ENCODE peak calls at places on chromosomes 11 and 22, in six cellular contexts. A is hepatocyte, U is coronary artery, F is SK-N-SH, D is lower lobe of right lung, W is RWPE1. I is an unnamed sample.

GRCh38 chr11:28964811-28965210 is 856.6 kb downstream of the METTL15 start:
- DNase-seq in A (no peak), U (no peak), F (no peak), D (no peak), W (no peak), I (no peak)

GRCh38 chr11:76783901-76784813 is 1.0 kb downstream of the TSKU start:
- DNase-seq in A (peak; percentile 91), U (no peak), F (peak; percentile 97), D (no peak), W (peak; percentile 93), I (no peak)

GRCh38 chr11:35118906-35119305 is 20.1 kb upstream of the CD44 start:
- DNase-seq in A (no peak), U (no peak), F (no peak), D (no peak), W (no peak), I (no peak)

GRCh38 chr11:118406599-118407166 is 5.3 kb downstream of the ATP5MG start:
- DNase-seq in A (no peak), U (no peak), F (no peak), D (no peak), W (no peak), I (no peak)

GRCh38 chr11:130162733-130163132 is 3.2 kb downstream of the ST14 start:
- DNase-seq in A (peak; percentile 77), U (no peak), F (no peak), D (no peak), W (peak; percentile 41), I (no peak)

GRCh38 chr11:6648505-6648904 is 7.1 kb downstream of the DCHS1 start:
- DNase-seq in A (no peak), U (no peak), F (no peak), D (no peak), W (no peak), I (no peak)

GRCh38 chr22:45863981-45864751 is 112.8 kb downstream of the WNT7B start:
- DNase-seq in A (peak; percentile 60), U (peak; percentile 73), F (peak; percentile 87), D (peak; percentile 77), W (peak; percentile 44), I (no peak)

GRCh38 chr11:74870485-74870884 is 78.4 kb downstream of the XRRA1 start:
- DNase-seq in A (no peak), U (no peak), F (peak; percentile 18), D (no peak), W (no peak), I (no peak)

GRCh38 chr11:67373916-67374570 is 645 bp upstream of the CLCF1 start:
- DNase-seq in A (peak; percentile 89), U (peak; percentile 94), F (peak; percentile 69), D (peak; percentile 89), W (peak; percentile 96), I (peak; percentile 82)

GRCh38 chr11:127651888-127652221 is 651.3 kb upstream of the KIRREL3 start:
- DNase-seq in A (no peak), U (no peak), F (no peak), D (no peak), W (no peak), I (no peak)

GRCh38 chr22:17664414-17665045 is 26.0 kb downstream of the BCL2L13 start:
- DNase-seq in A (peak; percentile 11), U (no peak), F (no peak), D (no peak), W (no peak), I (no peak)

GRCh38 chr22:19620742-19621371 is 93.4 kb upstream of the SEPTIN5 start:
- DNase-seq in A (no peak), U (no peak), F (no peak), D (peak; percentile 45), W (no peak), I (no peak)

GRCh38 chr11:9017773-9018172 is 14.0 kb upstream of the NRIP3 start:
- DNase-seq in A (no peak), U (peak; percentile 79), F (no peak), D (peak; percentile 80), W (no peak), I (no peak)

GRCh38 chr11:31641477-31642062 is 132.0 kb downstream of the ELP4 start:
- DNase-seq in A (peak; percentile 60), U (no peak), F (peak; percentile 5), D (no peak), W (peak; percentile 16), I (no peak)

GRCh38 chr11:74468058-74468457 is 709 bp upstream of the KCNE3 start:
- DNase-seq in A (no peak), U (no peak), F (no peak), D (no peak), W (no peak), I (no peak)

GRCh38 chr11:71432761-71433647 is 15.2 kb downstream of the DHCR7 start:
- DNase-seq in A (no peak), U (no peak), F (no peak), D (no peak), W (no peak), I (no peak)

GRCh38 chr11:62830904-62831519 is 839 bp downstream of the STX5 start:
- DNase-seq in A (no peak), U (peak; percentile 79), F (peak; percentile 68), D (no peak), W (no peak), I (no peak)

GRCh38 chr11:69703711-69704507 is at the start of gene FGF19:
- DNase-seq in A (peak; percentile 56), U (no peak), F (peak; percentile 67), D (no peak), W (peak; percentile 26), I (no peak)

GRCh38 chr11:43789700-43790443 is 90.8 kb upstream of the ALKBH3 start:
- DNase-seq in A (no peak), U (no peak), F (no peak), D (no peak), W (peak; percentile 61), I (peak; percentile 73)

GRCh38 chr11:43943931-43944751 is 1.7 kb downstream of the C11orf96 start:
- DNase-seq in A (no peak), U (no peak), F (no peak), D (peak; percentile 53), W (peak; percentile 13), I (no peak)

GRCh38 chr11:33248416-33248957 is 8.7 kb upstream of the HIPK3 start:
- DNase-seq in A (no peak), U (no peak), F (no peak), D (no peak), W (peak; percentile 42), I (no peak)

GRCh38 chr22:19815823-19816290 is 38.8 kb downstream of the GNB1L start:
- DNase-seq in A (no peak), U (no peak), F (no peak), D (no peak), W (no peak), I (no peak)

GRCh38 chr22:19635644-19636043 is 78.7 kb upstream of the SEPTIN5 start:
- DNase-seq in A (no peak), U (peak; percentile 31), F (no peak), D (no peak), W (no peak), I (no peak)

GRCh38 chr11:112958670-112959069 is 2.5 kb upstream of the NCAM1 start:
- DNase-seq in A (no peak), U (no peak), F (no peak), D (no peak), W (peak; percentile 39), I (no peak)

GRCh38 chr11:129723146-129723963 is 92.3 kb upstream of the TMEM45B start:
- DNase-seq in A (no peak), U (no peak), F (no peak), D (no peak), W (no peak), I (no peak)

DNA sequence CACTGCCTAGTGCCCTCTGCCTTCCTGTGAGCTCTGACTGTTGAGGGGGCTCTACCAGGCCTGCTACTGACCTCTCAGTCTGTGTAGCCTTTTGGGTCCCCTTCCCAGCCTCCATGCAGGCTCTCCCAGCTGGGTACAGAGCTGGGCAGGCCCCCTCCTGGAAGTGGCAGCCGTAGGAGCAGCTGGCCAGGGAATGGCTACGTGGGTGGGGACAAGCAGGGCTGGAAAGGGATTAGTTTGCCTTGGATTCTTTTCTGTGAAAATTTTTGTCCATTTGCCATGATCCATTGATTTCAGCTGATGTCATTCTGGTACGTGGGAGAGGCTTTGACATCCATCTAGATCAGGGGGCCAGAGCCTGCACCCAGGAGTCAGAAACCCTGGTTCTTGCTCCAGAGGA is 23.9 kb upstream of the NECTIN1 start:
- DNase-seq in A (no peak), U (no peak), F (no peak), D (no peak), W (no peak), I (no peak)
- TF ChIP-seq CTCF in A (no peak), U (no peak), F (no peak), D (no peak), W (no peak), I (no peak)

GRCh38 chr11:3203221-3204043 is 15.2 kb downstream of the MRGPRG start:
- DNase-seq in A (peak; percentile 59), U (no peak), F (peak; percentile 73), D (peak; percentile 46), W (peak; percentile 11), I (no peak)
- TF ChIP-seq CTCF in A (no peak), U (no peak), F (no peak), D (no peak), W (no peak), I (peak; percentile 8)

GRCh38 chr11:120244476-120244875 is 4.5 kb downstream of the POU2F3 start:
- DNase-seq in A (no peak), U (no peak), F (no peak), D (no peak), W (no peak), I (no peak)

GRCh38 chr11:120248551-120249278 is 8.8 kb downstream of the POU2F3 start:
- DNase-seq in A (no peak), U (no peak), F (no peak), D (no peak), W (peak; percentile 62), I (no peak)

GRCh38 chr11:120244966-120245365 is 5.0 kb downstream of the POU2F3 start:
- DNase-seq in A (no peak), U (no peak), F (no peak), D (no peak), W (no peak), I (no peak)

GRCh38 chr11:120243221-120243620 is 3.3 kb downstream of the POU2F3 start:
- DNase-seq in A (no peak), U (no peak), F (no peak), D (no peak), W (no peak), I (no peak)

DNA sequence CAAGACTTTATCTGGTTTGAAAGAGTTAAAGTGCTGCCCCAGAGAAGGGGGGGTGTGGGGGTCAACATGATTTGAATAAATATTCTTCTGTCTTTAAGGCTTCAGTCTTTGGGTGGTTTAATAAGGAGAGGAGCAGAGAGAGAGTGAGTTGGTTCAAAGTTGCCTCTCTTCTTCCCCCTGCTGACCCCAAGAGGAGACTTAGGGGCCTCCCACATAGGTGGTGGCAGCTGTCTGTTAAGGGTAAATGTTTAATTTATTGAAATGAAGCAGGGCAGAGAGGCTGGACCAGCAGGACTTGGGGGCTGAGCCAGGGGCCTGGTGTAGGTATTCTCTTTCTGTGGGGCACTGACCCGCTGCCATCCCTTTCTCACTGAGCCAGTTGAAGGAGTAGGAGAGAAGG is 5.5 kb downstream of the POU2F3 start:
- DNase-seq in A (no peak), U (no peak), F (no peak), D (no peak), W (no peak), I (no peak)
- TF ChIP-seq CTCF in A (no peak), U (no peak), F (no peak), D (no peak), W (no peak), I (no peak)

DNA sequence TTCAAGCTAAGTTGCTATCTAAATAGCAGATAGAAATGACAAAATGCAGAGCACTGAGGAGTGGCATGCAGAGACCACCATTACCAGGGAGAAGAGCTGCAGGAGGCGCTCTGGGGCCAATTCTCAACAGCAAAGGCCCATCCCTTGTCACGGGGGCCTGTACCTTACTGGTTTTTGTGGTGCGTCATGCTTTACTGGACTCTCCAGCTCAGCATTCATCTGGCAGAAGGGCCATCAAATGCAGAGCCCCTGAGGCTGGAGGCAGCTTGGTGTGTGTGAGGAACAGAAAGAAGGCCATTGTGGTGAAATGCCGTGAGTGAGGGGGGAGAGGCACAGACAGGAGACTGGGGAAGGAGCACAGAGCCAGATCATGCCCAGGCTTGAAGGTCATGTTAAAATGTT is 56.5 kb upstream of the NAV2 start:
- DNase-seq in A (no peak), U (no peak), F (peak; percentile 44), D (no peak), W (no peak), I (no peak)
- TF ChIP-seq CTCF in A (no peak), U (no peak), F (no peak), D (no peak), W (no peak), I (no peak)

I was measured in retinal pigment epithelial cell.